ENCODE peak calls at places on chromosomes 12 and 14, in ten cellular contexts. O is cardiac muscle cell; I is tibial artery; X is OCI-LY7; J is ascending aorta; W is uterus; K is transverse colon; F is CD8-positive, alpha-beta T cell; P is HepG2; E is body of pancreas. Z is an unnamed sample. For H3K4me1, the result is how much of the 10 kb centered on the place peaks cover.

GRCh38 chr12:65525501-65526141 is 247.1 kb downstream of the MSRB3 start:
- DNase-seq in P (no peak), O (peak), K (no peak), W (no peak), J (no peak), F (no peak), I (no peak), E (no peak), X (no peak), Z (no peak)

GRCh38 chr14:97459180-97459579 is 662.0 kb downstream of the VRK1 start:
- DNase-seq in E (no peak), X (no peak), O (no peak), W (no peak), F (no peak), J (no peak), I (no peak), P (no peak), K (no peak), Z (no peak)

GRCh38 chr12:124527861-124528561 is 39.4 kb downstream of the NCOR2 start:
- DNase-seq in E (no peak), J (no peak), F (no peak), W (no peak), K (no peak), O (no peak), P (no peak), I (no peak), X (no peak), Z (peak)

GRCh38 chr12:2341871-2342270 is 289.1 kb downstream of the CACNA1C start:
- DNase-seq in O (peak), X (no peak), W (no peak), P (no peak), E (no peak), I (no peak), F (no peak), K (no peak), J (no peak), Z (no peak)

GRCh38 chr12:1162083-1162760 is 171.2 kb downstream of the ERC1 start:
- DNase-seq in P (no peak), W (no peak), F (no peak), E (no peak), O (no peak), J (no peak), I (no peak), K (no peak), X (no peak), Z (no peak)

GRCh38 chr14:61341275-61342210 is 20.2 kb downstream of the PRKCH start:
- DNase-seq in O (no peak), W (no peak), E (no peak), K (no peak), P (no peak), F (peak), X (no peak), I (no peak), J (no peak), Z (no peak)

GRCh38 chr12:3214508-3215365 is 137.6 kb downstream of the TSPAN9 start:
- DNase-seq in X (peak), E (no peak), J (no peak), W (no peak), K (no peak), O (no peak), I (no peak), F (no peak), P (no peak), Z (no peak)

GRCh38 chr14:103879570-103880333 is 32.4 kb upstream of the PPP1R13B start:
- DNase-seq in E (peak), X (no peak), P (peak), I (no peak), O (peak), W (peak), J (no peak), F (no peak), K (peak), Z (peak)

GRCh38 chr12:45988259-45988658 is 2.1 kb downstream of the SCAF11 start:
- DNase-seq in J (no peak), O (no peak), P (no peak), F (no peak), K (no peak), E (no peak), W (no peak), I (no peak), X (peak), Z (no peak)

GRCh38 chr14:32354716-32355115 is 25.6 kb downstream of the AKAP6 start:
- DNase-seq in J (no peak), O (no peak), E (peak), X (no peak), K (no peak), I (no peak), W (no peak), F (no peak), P (peak), Z (no peak)

GRCh38 chr12:103751600-103751999 is 89.4 kb downstream of the NT5DC3 start:
- DNase-seq in E (no peak), K (no peak), P (no peak), I (no peak), J (no peak), F (no peak), X (no peak), O (peak), W (no peak), Z (no peak)

GRCh38 chr12:104718581-104718980 is 239.5 kb downstream of the SLC41A2 start:
- DNase-seq in F (no peak), O (peak), X (no peak), I (no peak), K (no peak), E (no peak), P (no peak), J (no peak), W (no peak), Z (no peak)

GRCh38 chr14:96754845-96755184 is 42.4 kb upstream of the VRK1 start:
- DNase-seq in K (no peak), E (no peak), O (no peak), P (no peak), J (no peak), I (no peak), W (no peak), X (no peak), F (no peak), Z (no peak)

GRCh38 chr12:55817352-55818139 is at the start of the genes ORMDL2 and SARNP:
- DNase-seq in I (peak), F (peak), P (peak), W (peak), E (peak), J (peak), K (peak), O (peak), X (peak), Z (peak)

GRCh38 chr12:2231956-2232355 is 179.2 kb downstream of the CACNA1C start:
- DNase-seq in X (no peak), I (no peak), E (no peak), F (no peak), K (no peak), J (no peak), P (no peak), O (no peak), W (no peak), Z (no peak)

GRCh38 chr12:6592087-6592486 is 15.1 kb downstream of the CHD4 start:
- DNase-seq in F (no peak), K (no peak), X (no peak), E (no peak), I (no peak), O (no peak), J (no peak), W (no peak), P (no peak), Z (no peak)

DNA sequence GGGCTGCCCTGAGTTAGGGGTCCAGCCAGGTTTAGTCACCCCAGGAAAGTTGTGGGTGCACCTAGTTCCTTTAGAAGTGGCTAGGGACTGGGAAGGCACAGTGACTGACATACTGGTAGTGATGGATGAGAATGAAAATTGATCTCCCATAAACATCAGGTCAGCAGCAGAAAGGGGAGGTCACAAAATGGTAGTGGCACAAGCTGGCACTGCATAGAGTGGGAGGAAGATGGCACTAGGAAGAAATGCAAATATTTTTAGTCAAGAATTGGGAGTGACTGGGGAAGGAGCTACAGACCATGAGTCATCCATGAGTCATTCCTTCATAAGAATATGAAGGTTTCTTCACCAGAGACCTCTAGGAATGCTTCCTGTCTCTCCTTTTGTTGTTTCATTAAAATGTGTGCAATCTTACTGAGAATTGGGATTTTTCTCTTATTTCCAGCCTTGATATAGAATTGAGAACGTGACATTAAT is 198.3 kb upstream of the AMIGO2 start:
- DNase-seq in I (no peak), O (peak), E (no peak), K (no peak), J (no peak), X (no peak), F (no peak), W (no peak), P (no peak), Z (no peak)
- H3K4me1 ChIP-seq in I (under half), O (under half), E (under half), K (under half), J (under half), X (under half), F (half or more), W (under half), P (under half), Z (under half)

GRCh38 chr14:50739186-50739585 is 71.1 kb upstream of the SAV1 start:
- DNase-seq in W (no peak), O (no peak), J (no peak), X (no peak), I (no peak), K (no peak), E (no peak), F (no peak), P (no peak), Z (peak)

GRCh38 chr14:50736932-50737419 is 68.9 kb upstream of the SAV1 start:
- DNase-seq in K (no peak), I (no peak), J (no peak), E (no peak), F (no peak), O (no peak), W (no peak), P (no peak), X (no peak), Z (no peak)

GRCh38 chr14:50740858-50741257 is 72.8 kb upstream of the SAV1 start:
- DNase-seq in J (no peak), X (no peak), O (peak), P (no peak), K (no peak), F (no peak), I (no peak), W (no peak), E (no peak), Z (no peak)

GRCh38 chr14:50733479-50733878 is 65.4 kb upstream of the SAV1 start:
- DNase-seq in O (no peak), K (no peak), W (no peak), X (no peak), F (no peak), P (no peak), J (no peak), E (no peak), I (no peak), Z (no peak)

DNA sequence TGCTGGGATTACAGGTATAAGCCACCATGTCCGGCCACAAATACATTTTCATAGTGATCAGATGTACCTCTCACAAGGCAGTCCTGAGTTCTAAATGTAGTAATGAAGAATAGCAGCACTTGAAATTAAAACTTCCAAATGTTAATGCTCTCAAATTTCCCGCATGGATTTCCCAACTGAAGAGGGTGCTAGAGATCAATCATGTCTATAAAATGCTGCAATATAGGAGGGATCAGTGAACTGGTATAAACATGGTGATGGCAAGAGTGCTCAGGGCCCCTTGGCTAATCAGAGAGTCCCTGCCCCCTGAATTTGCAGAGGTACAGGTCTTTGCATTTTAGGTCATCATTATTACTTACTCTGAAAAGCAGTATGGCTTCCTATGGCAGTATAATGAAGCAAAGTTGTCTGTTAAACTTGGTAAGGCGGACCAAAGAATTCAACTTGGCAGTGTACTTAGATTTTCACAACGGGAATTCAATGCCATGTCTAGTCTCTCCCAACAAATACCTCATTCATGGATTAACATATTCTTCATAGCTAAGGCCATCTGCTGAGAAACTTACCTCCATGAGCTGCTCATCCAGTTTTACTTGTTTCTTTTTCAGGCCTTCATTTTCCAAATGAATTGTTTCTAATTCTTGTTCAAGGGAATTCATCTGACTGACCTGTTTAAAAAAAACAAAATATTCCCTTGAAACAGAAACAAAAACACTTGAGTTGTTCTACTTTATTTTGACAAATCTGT is 67.0 kb upstream of the SAV1 start:
- DNase-seq in K (no peak), I (no peak), O (no peak), E (no peak), X (no peak), F (no peak), P (no peak), J (no peak), W (no peak), Z (no peak)
- TF ChIP-seq CTCF in K (no peak), I (no peak), O (no peak), E (peak), X (peak), F (no peak), P (no peak), J (no peak), W (no peak), Z (no peak)

DNA sequence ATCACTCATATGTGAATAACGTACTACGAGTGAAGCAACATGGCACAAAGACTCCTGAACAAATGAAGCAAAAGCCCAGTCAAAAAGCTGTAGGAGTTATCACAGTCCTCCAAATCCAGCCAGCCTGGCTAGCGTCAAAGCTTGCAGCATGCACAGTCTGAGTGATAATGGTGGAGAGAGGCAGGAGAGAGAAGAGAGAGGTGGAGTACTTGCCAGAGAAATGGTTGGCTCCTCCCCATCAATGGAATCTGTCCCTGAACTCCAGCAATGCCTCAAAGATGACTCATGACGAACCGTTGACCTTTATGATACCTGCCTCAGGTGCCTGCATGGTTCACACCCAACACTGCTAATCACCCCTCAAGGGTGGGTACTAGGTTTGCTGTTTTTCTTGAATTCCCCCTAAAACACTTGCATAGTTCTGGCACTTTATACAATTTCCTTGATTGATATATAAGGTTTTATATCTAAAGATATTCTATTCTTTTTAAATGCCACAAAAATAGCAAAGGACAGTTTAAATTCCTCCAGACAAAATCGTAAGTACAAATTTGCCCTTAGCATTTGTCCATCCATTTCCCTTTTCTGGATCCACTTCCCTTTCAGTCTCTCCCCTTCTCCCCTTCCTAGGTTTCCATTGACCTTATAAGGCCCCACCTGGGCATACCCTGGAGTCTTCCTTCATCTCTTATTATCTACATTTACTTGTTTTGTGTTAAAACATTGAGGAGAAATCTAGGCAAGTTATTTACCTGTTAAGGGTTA is 10.2 kb downstream of the ARHGDIB start:
- DNase-seq in K (peak), I (no peak), E (no peak), W (no peak), J (no peak), P (peak), F (peak), O (peak), X (no peak), Z (no peak)
- H3K4me1 ChIP-seq in K (under half), I (under half), E (under half), W (under half), J (under half), P (under half), F (half or more), O (under half), X (half or more), Z (under half)

DNA sequence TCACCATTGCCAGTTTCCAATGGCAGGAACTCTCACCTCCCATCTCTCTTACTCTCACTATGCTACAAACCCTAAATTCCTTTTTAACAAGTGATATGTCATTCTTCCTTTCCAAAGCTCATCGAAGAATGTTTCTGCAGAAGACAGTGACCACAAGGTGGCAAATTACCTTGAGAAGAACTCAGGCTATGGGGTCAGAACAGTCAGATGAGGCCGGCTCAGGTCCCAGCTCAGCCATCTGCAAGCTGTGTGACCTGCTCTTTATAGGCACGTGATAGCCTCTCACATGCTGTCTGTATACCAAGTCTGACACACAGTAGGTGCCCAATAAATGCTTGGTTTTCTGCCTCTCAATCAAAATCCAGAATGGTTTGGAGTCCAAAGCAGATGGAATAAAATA is 80.7 kb downstream of the FOXN3 start:
- DNase-seq in K (no peak), P (peak), F (no peak), W (no peak), I (no peak), O (no peak), X (peak), E (no peak), J (no peak), Z (no peak)
- TF ChIP-seq CTCF in K (peak), P (peak), F (no peak), W (no peak), I (no peak), O (no peak), X (peak), E (peak), J (no peak), Z (peak)

GRCh38 chr12:121224591-121224990 is 14.7 kb downstream of the P2RX4 start:
- DNase-seq in I (no peak), X (no peak), E (no peak), W (no peak), F (peak), K (no peak), P (no peak), J (no peak), O (no peak), Z (no peak)

GRCh38 chr12:121226399-121226798 is 16.5 kb downstream of the P2RX4 start:
- DNase-seq in I (no peak), F (no peak), P (no peak), J (no peak), X (no peak), K (no peak), W (no peak), E (no peak), O (no peak), Z (no peak)

GRCh38 chr12:121222847-121223246 is 12.9 kb downstream of the P2RX4 start:
- DNase-seq in O (no peak), P (no peak), J (no peak), F (peak), W (no peak), K (no peak), I (no peak), X (no peak), E (no peak), Z (no peak)

GRCh38 chr12:121223947-121224285 is 14.0 kb downstream of the P2RX4 start:
- DNase-seq in P (no peak), E (no peak), K (no peak), X (no peak), I (no peak), F (no peak), O (no peak), W (no peak), J (no peak), Z (no peak)

GRCh38 chr12:121223283-121223946 is 13.5 kb downstream of the P2RX4 start:
- DNase-seq in P (no peak), F (peak), W (no peak), E (peak), X (peak), K (peak), I (no peak), J (no peak), O (no peak), Z (no peak)
- H3K4me1 ChIP-seq in P (under half), F (under half), W (under half), E (under half), X (under half), K (under half), I (under half), J (under half), O (under half), Z (under half)

GRCh38 chr12:40086471-40086870 is 19.4 kb downstream of the SLC2A13 start:
- DNase-seq in E (no peak), P (no peak), J (no peak), W (no peak), K (no peak), X (no peak), F (no peak), O (no peak), I (no peak), Z (no peak)
- TF ChIP-seq CTCF in E (no peak), P (no peak), J (no peak), W (no peak), K (no peak), X (no peak), F (no peak), O (no peak), I (no peak), Z (no peak)

GRCh38 chr12:11829764-11830194 is 180.3 kb downstream of the ETV6 start:
- DNase-seq in P (no peak), I (no peak), F (no peak), W (no peak), X (no peak), E (no peak), J (peak), K (no peak), O (peak), Z (no peak)
- H3K4me1 ChIP-seq in P (under half), I (half or more), F (under half), W (under half), X (half or more), E (half or more), J (under half), K (under half), O (half or more), Z (under half)

GRCh38 chr12:19645823-19646222 is 206.5 kb downstream of the AEBP2 start:
- DNase-seq in E (no peak), K (no peak), P (no peak), J (no peak), F (no peak), I (no peak), X (no peak), W (no peak), O (no peak), Z (no peak)

GRCh38 chr12:19642305-19642704 is 203.0 kb downstream of the AEBP2 start:
- DNase-seq in W (no peak), I (no peak), K (no peak), X (no peak), E (no peak), P (no peak), O (no peak), J (no peak), F (no peak), Z (no peak)

GRCh38 chr12:19646599-19646998 is 207.3 kb downstream of the AEBP2 start:
- DNase-seq in J (no peak), E (no peak), W (no peak), X (no peak), P (no peak), K (no peak), O (no peak), F (no peak), I (no peak), Z (no peak)

GRCh38 chr12:19641235-19642080 is 202.2 kb downstream of the AEBP2 start:
- DNase-seq in K (no peak), E (no peak), I (no peak), W (no peak), J (no peak), O (peak), X (no peak), P (no peak), F (no peak), Z (no peak)

DNA sequence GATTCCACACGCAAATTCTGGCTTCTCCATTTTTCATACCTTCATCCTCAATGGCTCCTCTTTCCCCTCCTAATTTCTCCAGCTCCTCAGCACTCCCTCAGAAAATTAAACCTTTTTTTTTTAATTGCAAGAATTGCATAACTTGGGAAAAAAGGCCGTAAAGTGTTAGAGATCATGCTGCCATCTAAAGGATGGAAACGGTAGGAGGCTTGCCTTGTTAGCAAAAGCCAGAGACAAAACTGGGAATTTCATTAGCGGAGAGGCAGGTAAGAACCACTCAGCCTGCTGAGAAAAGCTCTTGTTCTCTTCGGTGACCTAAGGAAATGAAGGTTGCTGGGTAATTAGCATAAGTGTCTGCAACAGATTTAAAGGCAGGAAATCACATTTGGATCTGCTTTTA is 204.3 kb downstream of the AEBP2 start:
- DNase-seq in J (no peak), P (peak), K (no peak), F (no peak), E (no peak), X (no peak), I (no peak), W (no peak), O (peak), Z (no peak)
- TF ChIP-seq CTCF in J (peak), P (peak), K (peak), F (no peak), E (peak), X (peak), I (peak), W (peak), O (peak), Z (peak)